ENCODE peak calls at places on chromosomes 12 and 14, in six cellular contexts. R is transverse colon, X is ovary, H is HepG2, G is sigmoid colon, D is stomach. K is an unnamed sample.

GRCh38 chr12:1220127-1221092 is 229.4 kb downstream of the ERC1 start:
- DNase-seq in H (peak), X (no peak), R (peak), G (no peak), D (peak), K (no peak)

GRCh38 chr12:101078144-101078543 is 131.9 kb downstream of the SLC5A8 start:
- DNase-seq in H (no peak), G (no peak), R (no peak), D (no peak), X (no peak), K (no peak)

GRCh38 chr12:121048442-121048841 is 9.4 kb upstream of the OASL start:
- DNase-seq in D (no peak), X (no peak), G (no peak), R (no peak), H (no peak), K (no peak)

GRCh38 chr12:61414470-61414869 is 845.7 kb upstream of the USP15 start:
- DNase-seq in R (no peak), G (no peak), H (no peak), D (no peak), X (no peak), K (no peak)

GRCh38 chr12:857611-858010 is 91.9 kb downstream of the RAD52 start:
- DNase-seq in G (no peak), X (no peak), D (no peak), H (no peak), R (no peak), K (no peak)

GRCh38 chr14:81400202-81400678 is at the start of gene STON2:
- DNase-seq in D (no peak), G (no peak), X (no peak), H (no peak), R (peak), K (peak)

GRCh38 chr12:29818925-29819324 is 35.2 kb upstream of the TMTC1 start:
- DNase-seq in X (no peak), G (no peak), H (no peak), R (no peak), D (no peak), K (no peak)

GRCh38 chr12:57340104-57340503 is 89.1 kb upstream of the STAC3 start:
- DNase-seq in R (peak), X (peak), G (peak), D (peak), H (no peak), K (no peak)

GRCh38 chr14:69314327-69314726 is 54.4 kb downstream of the GALNT16 start:
- DNase-seq in X (no peak), D (no peak), G (peak), R (no peak), H (no peak), K (no peak)

GRCh38 chr14:94288610-94289465 is 4.2 kb downstream of the SERPINA10 start:
- DNase-seq in D (no peak), G (no peak), X (no peak), H (no peak), R (no peak), K (no peak)

GRCh38 chr12:4037747-4038312 is 164.6 kb upstream of the PARP11 start:
- DNase-seq in D (peak), R (peak), X (no peak), H (peak), G (no peak), K (no peak)

GRCh38 chr12:120032242-120032641 is 43.2 kb downstream of the BICDL1 start:
- DNase-seq in D (no peak), H (no peak), X (no peak), G (no peak), R (no peak), K (no peak)

GRCh38 chr12:65740506-65740872 is 83.8 kb upstream of the HMGA2 start:
- DNase-seq in H (no peak), G (no peak), R (no peak), X (no peak), D (no peak), K (no peak)

GRCh38 chr14:35867280-35867629 is 41.1 kb downstream of the BRMS1L start:
- DNase-seq in G (no peak), R (no peak), X (no peak), D (no peak), H (no peak), K (no peak)

GRCh38 chr12:78559441-78559840 is 305.1 kb upstream of the SYT1 start:
- DNase-seq in D (no peak), X (no peak), H (no peak), G (no peak), R (no peak), K (no peak)

GRCh38 chr14:31222834-31223233 is 15.2 kb upstream of the HECTD1 start:
- DNase-seq in D (no peak), R (no peak), H (no peak), X (no peak), G (no peak), K (no peak)

GRCh38 chr12:32397703-32398102 is 1.7 kb upstream of the FGD4 start:
- DNase-seq in R (no peak), D (no peak), X (no peak), H (no peak), G (no peak), K (no peak)

GRCh38 chr12:32400866-32401265 is 1.5 kb downstream of the FGD4 start:
- DNase-seq in D (no peak), H (no peak), X (no peak), R (no peak), G (no peak), K (no peak)

GRCh38 chr12:32400114-32400672 is 835 bp downstream of the FGD4 start:
- DNase-seq in R (peak), G (no peak), H (no peak), X (no peak), D (peak), K (no peak)

GRCh38 chr12:32399045-32399372 is 349 bp upstream of the FGD4 start:
- DNase-seq in D (no peak), G (no peak), X (no peak), H (no peak), R (peak), K (no peak)

DNA sequence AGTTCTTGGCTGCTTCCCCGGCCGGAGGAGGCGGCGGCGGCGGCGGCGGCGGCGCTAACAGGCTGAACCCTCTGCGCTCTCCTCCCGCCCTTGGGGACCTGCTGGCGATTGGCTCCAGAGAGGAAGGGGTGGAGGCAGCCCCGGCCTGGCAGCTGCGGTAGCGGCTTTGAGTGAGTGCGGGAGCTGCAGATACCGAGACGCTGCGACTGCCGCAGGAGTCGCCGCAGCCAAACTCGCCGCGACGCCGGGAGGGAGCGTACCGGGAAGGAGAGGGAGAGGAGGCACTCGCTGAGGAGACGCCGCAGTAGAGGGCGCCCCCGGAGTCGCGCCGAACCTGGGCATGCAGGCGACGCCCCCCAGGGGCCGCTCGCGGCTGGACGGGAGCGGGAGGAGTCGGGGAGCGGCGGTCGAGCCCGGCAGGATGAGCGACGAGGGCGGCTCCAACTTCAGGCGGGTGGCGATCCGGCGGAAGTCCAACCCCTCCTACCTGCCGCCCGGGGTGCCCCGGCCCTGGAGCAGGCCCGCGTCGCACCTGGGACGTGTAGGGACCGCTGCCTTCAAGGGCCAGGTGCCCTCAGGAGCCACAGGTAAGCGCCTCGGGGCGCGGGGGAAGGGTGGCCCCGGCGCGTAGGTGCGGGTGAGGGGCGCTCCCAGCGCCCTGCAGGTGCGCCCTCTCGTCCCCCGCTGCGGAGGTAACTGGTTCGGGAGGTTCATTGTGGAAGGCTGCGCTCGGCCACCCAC is at the start of gene FGD4:
- DNase-seq in H (peak), R (peak), G (peak), D (peak), X (peak), K (peak)
- TF ChIP-seq EP300 in H (no peak), R (no peak), G (no peak), D (no peak), X (no peak), K (no peak)

GRCh38 chr12:115090783-115091182 is 406.8 kb upstream of the TBX3 start:
- DNase-seq in G (no peak), R (no peak), H (no peak), D (no peak), X (no peak), K (no peak)
- TF ChIP-seq EP300 in G (no peak), R (no peak), H (no peak), D (no peak), X (no peak), K (no peak)

GRCh38 chr14:89277229-89277628 is 139.8 kb downstream of the FOXN3 start:
- DNase-seq in H (no peak), R (no peak), D (no peak), X (no peak), G (no peak), K (no peak)

GRCh38 chr14:89282191-89282590 is 134.8 kb downstream of the FOXN3 start:
- DNase-seq in G (no peak), D (no peak), X (no peak), R (no peak), H (no peak), K (no peak)

GRCh38 chr14:89279649-89280232 is 137.3 kb downstream of the FOXN3 start:
- DNase-seq in H (no peak), R (no peak), X (no peak), D (no peak), G (no peak), K (no peak)

GRCh38 chr14:89283327-89284060 is 133.5 kb downstream of the FOXN3 start:
- DNase-seq in R (no peak), G (no peak), D (no peak), H (no peak), X (no peak), K (no peak)

GRCh38 chr14:89280612-89281011 is 136.4 kb downstream of the FOXN3 start:
- DNase-seq in R (no peak), H (no peak), D (no peak), X (no peak), G (no peak), K (no peak)
- TF ChIP-seq EP300 in R (no peak), H (no peak), D (no peak), X (no peak), G (no peak), K (no peak)

GRCh38 chr12:46546634-46547273 is 174.2 kb upstream of the SLC38A2 start:
- DNase-seq in G (no peak), R (no peak), D (no peak), H (no peak), X (no peak), K (no peak)
- TF ChIP-seq EP300 in G (no peak), R (no peak), D (no peak), H (no peak), X (no peak), K (no peak)

GRCh38 chr12:104218935-104219334 is 3.4 kb downstream of the TXNRD1 start:
- DNase-seq in X (no peak), R (no peak), D (no peak), G (no peak), H (no peak), K (no peak)

GRCh38 chr12:104222981-104223380 is 7.4 kb downstream of the TXNRD1 start:
- DNase-seq in X (no peak), G (no peak), D (no peak), H (no peak), R (no peak), K (no peak)

GRCh38 chr12:104219361-104219892 is 3.8 kb downstream of the TXNRD1 start:
- DNase-seq in G (no peak), X (no peak), R (no peak), H (peak), D (no peak), K (no peak)

GRCh38 chr12:104220931-104221330 is 5.4 kb downstream of the TXNRD1 start:
- DNase-seq in D (no peak), X (no peak), R (no peak), G (no peak), H (no peak), K (peak)

GRCh38 chr12:104219908-104220404 is 4.4 kb downstream of the TXNRD1 start:
- DNase-seq in D (peak), G (no peak), X (no peak), R (peak), H (peak), K (peak)
- TF ChIP-seq EP300 in D (no peak), G (no peak), X (no peak), R (no peak), H (no peak), K (no peak)

GRCh38 chr12:45215419-45216296 is at the start of gene ANO6:
- DNase-seq in X (peak), R (peak), G (peak), H (peak), D (peak), K (peak)
- TF ChIP-seq EP300 in X (no peak), R (no peak), G (no peak), H (peak), D (no peak), K (no peak)

K was measured in esophagus muscularis mucosa.